ENCODE peak calls at places on chromosomes 7 and 10, in four cellular contexts. P is HepG2, K is K562, C is GM12878. H is an unnamed sample.

GRCh38 chr10:89427629-89428028 is 13.3 kb downstream of the IFIT5 start:
- DNase-seq in K (no peak), C (no peak), P (no peak), H (no peak)

GRCh38 chr10:125797999-125798662 is 22.5 kb upstream of the MMP21 start:
- DNase-seq in K (no peak), C (no peak), P (peak; percentile 79), H (no peak)

GRCh38 chr10:118459642-118460193 is 117.6 kb upstream of the FAM204A start:
- DNase-seq in K (peak; percentile 60), P (peak; percentile 43), C (no peak), H (peak; percentile 61)

GRCh38 chr10:91541481-91541880 is 91.4 kb downstream of the PPP1R3C start:
- DNase-seq in P (no peak), C (no peak), K (no peak), H (no peak)

GRCh38 chr10:115856580-115856979 is 416.4 kb downstream of the GFRA1 start:
- DNase-seq in K (no peak), C (no peak), P (no peak), H (no peak)

GRCh38 chr10:11823989-11824346 is 812 bp downstream of the PROSER2 start:
- DNase-seq in C (no peak), K (no peak), P (no peak), H (no peak)

GRCh38 chr10:63521389-63522128 is at the start of gene REEP3:
- DNase-seq in K (peak; percentile 81), P (peak; percentile 46), C (no peak), H (peak; percentile 77)

GRCh38 chr7:93920496-93921189 is 892 bp upstream of the GNG11 start:
- DNase-seq in P (no peak), K (no peak), C (no peak), H (peak; percentile 34)

GRCh38 chr7:158240801-158241200 is 346.8 kb downstream of the PTPRN2 start:
- DNase-seq in K (peak; percentile 8), C (no peak), P (no peak), H (no peak)

GRCh38 chr7:105857009-105857952 is 19.1 kb downstream of the ATXN7L1 start:
- DNase-seq in K (no peak), P (peak; percentile 12), C (no peak), H (no peak)

GRCh38 chr10:128009768-128010167 is 102.9 kb downstream of the PTPRE start:
- DNase-seq in K (no peak), P (no peak), C (no peak), H (no peak)

GRCh38 chr7:95511716-95512260 is 26.0 kb downstream of the ASB4 start:
- DNase-seq in K (peak; percentile 59), C (no peak), P (peak; percentile 75), H (peak; percentile 53)
- TF ChIP-seq KDM1A in K (no peak), C (no peak), P (no peak), H (no peak)

GRCh38 chr7:11811709-11812108 is 20.3 kb downstream of the THSD7A start:
- DNase-seq in K (no peak), C (no peak), P (no peak), H (no peak)
- TF ChIP-seq RFX5 in K (no peak), C (no peak), P (no peak), H (no peak)

GRCh38 chr7:69250958-69251357 is 347.3 kb upstream of the AUTS2 start:
- DNase-seq in K (no peak), C (no peak), P (no peak), H (no peak)

GRCh38 chr7:69246758-69247157 is 351.5 kb upstream of the AUTS2 start:
- DNase-seq in K (no peak), C (no peak), P (no peak), H (no peak)

GRCh38 chr7:69244691-69245090 is 353.6 kb upstream of the AUTS2 start:
- DNase-seq in K (no peak), P (no peak), C (no peak), H (no peak)

DNA sequence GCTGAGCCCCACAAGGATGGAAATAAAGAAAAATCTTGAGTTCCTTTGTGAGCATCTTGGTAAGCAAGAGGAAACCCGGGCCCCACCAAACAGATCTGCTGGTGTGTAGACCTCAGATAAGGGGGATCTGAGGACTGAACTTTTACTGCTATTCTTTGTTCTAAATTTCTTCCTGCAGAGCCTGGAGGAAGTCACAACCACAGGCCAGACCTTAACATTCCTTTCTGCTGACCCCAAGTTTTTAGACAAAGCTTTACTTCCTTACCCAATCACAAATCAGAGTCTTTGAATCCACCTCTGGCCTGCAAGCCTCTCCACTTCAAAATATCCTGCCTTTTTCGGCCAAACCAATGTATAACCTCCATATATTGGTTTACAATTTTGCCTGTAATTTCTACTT is 352.6 kb upstream of the AUTS2 start:
- DNase-seq in C (no peak), K (no peak), P (no peak), H (no peak)
- TF ChIP-seq KDM1A in C (no peak), K (no peak), P (no peak), H (no peak)

GRCh38 chr7:100895701-100895955 is at the start of gene ACHE:
- DNase-seq in K (no peak), C (no peak), P (no peak), H (no peak)

GRCh38 chr7:100896743-100897051 is 1.0 kb upstream of the ACHE start:
- DNase-seq in P (no peak), K (no peak), C (no peak), H (no peak)

GRCh38 chr7:100893910-100894763 is 1.6 kb downstream of the ACHE start:
- DNase-seq in C (no peak), P (no peak), K (peak; percentile 12), H (no peak)

GRCh38 chr7:100895956-100896742 is 461 bp upstream of the ACHE start:
- DNase-seq in K (peak; percentile 90), P (no peak), C (no peak), H (no peak)

GRCh38 chr7:100894860-100895700 is 608 bp downstream of the ACHE start:
- DNase-seq in C (no peak), K (peak; percentile 68), P (no peak), H (no peak)
- TF ChIP-seq RFX5 in C (no peak), K (no peak), P (no peak), H (no peak)